ENCODE peak calls at places on chromosomes 2 and 18, in seven cellular contexts. L, S, R, Q, A, H and K are unnamed samples.

GRCh38 chr2:143347303-143347702 is 218.1 kb downstream of the ARHGAP15 start:
- DNase-seq in L (no peak), Q (no peak), H (no peak), A (no peak), S (no peak), R (no peak), K (no peak)

GRCh38 chr2:152558174-152559091 is 158.8 kb downstream of the PRPF40A start:
- DNase-seq in Q (no peak), A (no peak), H (no peak), S (no peak), L (no peak), R (no peak), K (no peak)

GRCh38 chr2:20657522-20658235 is 6.8 kb upstream of the HS1BP3 start:
- DNase-seq in L (no peak), A (no peak), R (no peak), H (peak; percentile 6), S (no peak), Q (peak; percentile 19), K (no peak)

GRCh38 chr18:47180765-47181164 is 4.6 kb upstream of the IER3IP1 start:
- DNase-seq in Q (no peak), A (no peak), S (no peak), H (no peak), L (no peak), R (no peak), K (no peak)

GRCh38 chr2:235605999-235606715 is 112.3 kb downstream of the AGAP1 start:
- DNase-seq in Q (no peak), L (no peak), H (no peak), S (no peak), R (no peak), A (no peak), K (no peak)

GRCh38 chr2:218964041-218964771 is 4.7 kb downstream of the CDK5R2 start:
- DNase-seq in S (no peak), A (peak; percentile 83), L (no peak), H (no peak), R (peak; percentile 50), Q (no peak), K (no peak)

GRCh38 chr18:48228301-48228715 is 180.9 kb downstream of the ZBTB7C start:
- DNase-seq in Q (no peak), H (no peak), S (no peak), A (peak; percentile 86), L (no peak), R (no peak), K (no peak)

GRCh38 chr2:162300271-162300670 is 18.2 kb downstream of the IFIH1 start:
- DNase-seq in R (no peak), A (no peak), L (no peak), S (no peak), Q (no peak), H (no peak), K (no peak)

GRCh38 chr2:111659361-111660281 is 224.4 kb downstream of the ANAPC1 start:
- DNase-seq in A (peak; percentile 69), L (no peak), Q (no peak), R (no peak), H (no peak), S (peak; percentile 91), K (peak; percentile 50)

GRCh38 chr18:49638891-49639557 is 77.2 kb downstream of the LIPG start:
- DNase-seq in L (no peak), R (no peak), S (no peak), H (no peak), Q (no peak), A (no peak), K (no peak)

DNA sequence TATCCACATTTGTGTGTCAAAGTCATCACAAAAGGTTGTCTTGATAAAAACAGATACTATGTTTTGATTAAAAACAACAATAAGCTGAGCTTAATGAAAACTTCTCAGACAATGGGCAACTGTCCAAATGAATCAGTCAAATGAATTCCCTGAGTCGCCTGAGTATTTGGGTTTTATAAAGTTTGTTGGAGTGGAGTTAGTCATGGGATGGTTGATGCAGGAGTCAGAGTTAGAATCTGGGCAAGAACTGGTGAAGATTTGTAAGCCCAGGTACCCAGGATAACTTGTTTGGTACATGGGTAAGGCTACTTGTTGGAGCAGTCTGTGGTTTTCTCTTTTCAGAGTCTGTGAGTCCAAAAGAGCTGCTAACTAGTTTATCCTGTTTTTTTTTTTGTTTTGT is 34.4 kb upstream of the RAPGEF4 start:
- DNase-seq in A (no peak), H (no peak), S (no peak), Q (no peak), L (no peak), R (no peak), K (no peak)
- TF ChIP-seq CTCF in A (no peak), H (no peak), S (no peak), Q (no peak), L (no peak), R (no peak), K (no peak)

DNA sequence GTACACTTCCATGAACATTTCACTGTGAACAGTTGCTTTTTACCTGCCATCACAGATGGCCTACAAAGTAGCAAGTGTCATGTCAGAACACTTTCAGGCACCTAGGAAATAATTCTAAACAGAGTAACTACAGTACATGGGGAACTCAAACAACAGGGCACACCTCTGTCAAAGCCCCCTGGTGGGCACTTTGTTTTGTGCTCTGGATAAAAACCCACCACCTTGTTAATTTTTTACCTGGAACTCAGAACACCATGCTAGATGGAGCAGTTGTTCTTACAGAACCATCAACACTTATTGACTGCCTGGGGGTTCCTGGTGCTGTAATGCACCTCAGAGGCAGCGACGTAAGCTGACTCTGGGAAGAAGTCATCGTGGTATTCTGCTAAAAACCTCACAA is 2.3 kb downstream of the MSL3B start:
- DNase-seq in S (peak; percentile 31), A (no peak), Q (no peak), H (no peak), L (no peak), R (no peak), K (no peak)
- TF ChIP-seq CTCF in S (peak; percentile 22), A (no peak), Q (no peak), H (no peak), L (peak; percentile 77), R (no peak), K (no peak)

DNA sequence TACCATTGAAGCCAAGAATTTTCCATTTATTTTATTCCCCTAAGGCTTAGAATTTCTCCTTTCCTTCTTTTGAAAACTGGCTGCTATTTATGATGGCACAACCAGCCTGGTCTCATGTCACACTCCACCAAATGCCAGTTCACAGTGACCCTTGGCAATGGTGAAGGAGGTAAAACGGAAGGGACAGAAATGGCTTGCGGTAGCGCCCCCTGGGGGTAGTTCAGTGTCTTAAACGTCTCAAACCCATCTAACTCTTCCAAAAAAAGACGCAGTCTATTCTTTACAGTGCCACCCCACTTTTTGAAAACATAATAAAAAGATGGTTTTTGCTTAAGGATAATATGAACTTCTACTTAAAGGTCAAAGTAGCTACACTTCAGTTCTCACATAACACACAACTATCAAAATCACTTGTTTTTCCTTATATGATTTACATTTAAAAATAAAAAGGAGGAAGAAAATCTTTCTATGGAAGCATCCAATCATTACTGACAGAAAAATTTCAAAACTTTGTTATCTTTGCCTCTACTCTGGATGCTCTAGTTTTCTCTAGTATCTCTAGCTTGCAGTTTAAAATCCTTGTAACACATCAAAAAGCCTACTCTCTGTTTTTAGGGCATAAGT is 28.0 kb downstream of the PNO1 start:
- DNase-seq in A (no peak), R (peak; percentile 47), H (no peak), S (peak; percentile 53), Q (no peak), L (peak; percentile 66), K (no peak)
- TF ChIP-seq CTCF in A (no peak), R (peak; percentile 76), H (peak; percentile 30), S (peak; percentile 68), Q (no peak), L (peak; percentile 84), K (no peak)

GRCh38 chr2:70008290-70008689 is 46.9 kb upstream of the ASPRV1 start:
- DNase-seq in H (no peak), S (no peak), R (no peak), A (peak; percentile 35), Q (no peak), L (no peak), K (no peak)

GRCh38 chr2:70006447-70006784 is 45.0 kb upstream of the ASPRV1 start:
- DNase-seq in S (no peak), L (no peak), Q (no peak), R (no peak), H (no peak), A (peak; percentile 20), K (no peak)

GRCh38 chr2:70007151-70007550 is 45.7 kb upstream of the ASPRV1 start:
- DNase-seq in Q (no peak), S (no peak), H (no peak), A (peak; percentile 29), L (no peak), R (no peak), K (no peak)

GRCh38 chr2:70003093-70003830 is 41.8 kb upstream of the ASPRV1 start:
- DNase-seq in S (no peak), R (no peak), L (no peak), H (no peak), A (peak; percentile 34), Q (no peak), K (no peak)

GRCh38 chr2:70005752-70006446 is 44.5 kb upstream of the ASPRV1 start:
- DNase-seq in A (peak; percentile 14), R (peak; percentile 79), H (no peak), L (no peak), S (no peak), Q (no peak), K (no peak)
- TF ChIP-seq CTCF in A (no peak), R (peak; percentile 59), H (no peak), L (no peak), S (no peak), Q (no peak), K (no peak)

DNA sequence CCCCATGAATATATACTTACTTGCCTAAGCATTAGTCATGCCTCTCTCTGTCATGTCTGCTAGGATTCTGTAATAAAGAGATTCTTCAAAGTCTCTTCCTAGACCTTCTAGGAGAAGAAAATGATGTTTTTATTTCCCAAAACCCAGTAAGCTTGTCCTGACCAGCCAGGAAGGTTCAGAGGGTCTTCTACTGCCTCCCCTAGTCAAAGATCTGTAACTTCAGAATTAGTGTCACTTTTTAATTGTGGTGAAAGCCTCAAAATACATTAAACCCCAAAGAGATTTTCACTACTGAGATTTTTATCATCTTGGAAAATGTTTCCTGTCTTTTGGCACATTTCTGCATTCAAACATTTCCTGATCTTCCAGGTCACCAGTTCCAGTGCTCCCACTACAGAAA is 232.9 kb upstream of the STK17B start:
- DNase-seq in A (no peak), L (no peak), Q (no peak), H (no peak), S (no peak), R (no peak), K (no peak)
- TF ChIP-seq CTCF in A (no peak), L (no peak), Q (no peak), H (no peak), S (no peak), R (peak; percentile 24), K (no peak)